ENCODE peak calls at places on chromosomes 12 and 14, in eight cellular contexts. Y is iris pigment epithelial cell, G is epithelial cell of esophagus, B is NCI-H2081, C is foreskin melanocyte, A is iPS DF 6.9, T is frontal cortex, R is GM23338. O is an unnamed sample.

GRCh38 chr12:118866346-118866745 is 115.0 kb upstream of the SRRM4 start:
- DNase-seq in R (peak), C (no peak), B (no peak), T (no peak), Y (no peak), A (no peak), G (peak), O (peak)

GRCh38 chr14:69648480-69649414 is 37.4 kb downstream of the SUSD6 start:
- DNase-seq in T (no peak), A (no peak), Y (peak), G (peak), B (peak), R (no peak), C (no peak), O (no peak)

GRCh38 chr12:55727643-55728184 is 1.1 kb downstream of the CD63 start:
- DNase-seq in B (no peak), R (peak), A (no peak), Y (peak), T (no peak), C (peak), G (no peak), O (peak)

GRCh38 chr12:27434673-27435565 is 11.6 kb upstream of the SMCO2 start:
- DNase-seq in T (no peak), G (no peak), A (no peak), Y (peak), R (peak), B (no peak), C (no peak), O (peak)

GRCh38 chr12:101570022-101570421 is 24.7 kb upstream of the MYBPC1 start:
- DNase-seq in C (peak), A (no peak), T (peak), R (peak), B (peak), G (peak), Y (peak), O (peak)

GRCh38 chr12:58268080-58268479 is 326.7 kb downstream of the ATP23 start:
- DNase-seq in G (no peak), T (no peak), B (no peak), Y (peak), C (no peak), A (no peak), R (no peak), O (no peak)

GRCh38 chr12:11981174-11981733 is 89.5 kb upstream of the BCL2L14 start:
- DNase-seq in T (no peak), A (no peak), B (no peak), R (no peak), G (peak), C (no peak), Y (no peak), O (no peak)

GRCh38 chr12:105864916-105865315 is 273.8 kb downstream of the NUAK1 start:
- DNase-seq in T (no peak), R (no peak), B (no peak), Y (no peak), C (no peak), A (no peak), G (no peak), O (no peak)

GRCh38 chr14:74599201-74599809 is 12.7 kb downstream of the LTBP2 start:
- DNase-seq in T (no peak), A (no peak), C (no peak), Y (peak), G (no peak), B (no peak), R (no peak), O (no peak)

GRCh38 chr14:100372357-100373048 is 49.4 kb downstream of the SLC25A47 start:
- DNase-seq in T (no peak), G (no peak), R (no peak), B (no peak), A (no peak), C (no peak), Y (no peak), O (no peak)

GRCh38 chr12:49342914-49343731 is 3.6 kb upstream of the DNAJC22 start:
- DNase-seq in T (peak), A (no peak), Y (no peak), B (no peak), C (no peak), G (peak), R (peak), O (no peak)

GRCh38 chr14:91252901-91253794 is 8.6 kb upstream of the GPR68 start:
- DNase-seq in C (no peak), B (peak), Y (no peak), R (peak), G (no peak), T (peak), A (no peak), O (peak)

GRCh38 chr14:101110729-101111619 is 207.5 kb upstream of the RTL1 start:
- DNase-seq in B (no peak), C (no peak), T (no peak), A (no peak), G (no peak), R (no peak), Y (no peak), O (no peak)

GRCh38 chr12:111242190-111242589 is 126.7 kb downstream of the PHETA1 start:
- DNase-seq in T (no peak), A (no peak), G (peak), C (no peak), Y (no peak), R (no peak), B (no peak), O (no peak)

GRCh38 chr12:11701398-11701797 is 51.9 kb downstream of the ETV6 start:
- DNase-seq in B (no peak), T (no peak), A (no peak), G (no peak), R (no peak), C (no peak), Y (no peak), O (no peak)

GRCh38 chr12:99389751-99390150 is 257.8 kb upstream of the GARIN6 start:
- DNase-seq in Y (no peak), B (no peak), R (no peak), G (no peak), T (no peak), A (no peak), C (no peak), O (no peak)

GRCh38 chr12:62813031-62813829 is 121.7 kb downstream of the PPM1H start:
- DNase-seq in C (peak), A (peak), B (no peak), R (peak), Y (peak), G (peak), T (no peak), O (peak)

GRCh38 chr12:89319606-89320005 is 32.7 kb downstream of the DUSP6 start:
- DNase-seq in Y (no peak), C (no peak), G (no peak), A (no peak), T (no peak), R (no peak), B (no peak), O (no peak)

GRCh38 chr14:51680031-51680430 is 28.3 kb downstream of the FRMD6 start:
- DNase-seq in C (no peak), Y (no peak), B (no peak), R (peak), A (no peak), G (no peak), T (no peak), O (no peak)

GRCh38 chr12:125081427-125081826 is 16.2 kb downstream of the AACS start:
- DNase-seq in Y (no peak), T (no peak), B (peak), A (no peak), G (no peak), C (no peak), R (no peak), O (no peak)

GRCh38 chr12:104596128-104596799 is 139.5 kb downstream of the CHST11 start:
- DNase-seq in R (no peak), Y (peak), B (no peak), T (no peak), A (no peak), G (peak), C (no peak), O (no peak)

GRCh38 chr14:54659365-54659764 is 92.4 kb downstream of the SAMD4A start:
- DNase-seq in R (no peak), C (no peak), A (no peak), G (peak), Y (no peak), T (no peak), B (no peak), O (no peak)

GRCh38 chr12:1916396-1917171 is 1.9 kb downstream of the CACNA2D4 start:
- DNase-seq in T (no peak), Y (no peak), R (no peak), G (no peak), A (no peak), C (no peak), B (peak), O (no peak)

GRCh38 chr12:22126758-22127157 is 80.7 kb downstream of the CMAS start:
- DNase-seq in A (no peak), G (peak), B (no peak), C (no peak), R (no peak), Y (no peak), T (no peak), O (no peak)

GRCh38 chr14:49861581-49861922 is 9.0 kb upstream of the NEMF start:
- DNase-seq in T (no peak), A (no peak), B (peak), R (peak), C (peak), G (peak), Y (peak), O (no peak)

GRCh38 chr12:121417847-121418246 is 17.9 kb downstream of the RNF34 start:
- DNase-seq in R (no peak), C (no peak), B (no peak), G (no peak), T (no peak), Y (no peak), A (no peak), O (no peak)

GRCh38 chr12:42946776-42947435 is 357.4 kb upstream of the PRICKLE1 start:
- DNase-seq in G (peak), R (no peak), T (no peak), C (no peak), B (peak), A (no peak), Y (no peak), O (no peak)

GRCh38 chr12:42759622-42760273 is 170.2 kb upstream of the PRICKLE1 start:
- DNase-seq in G (peak), Y (peak), T (no peak), R (no peak), B (no peak), A (no peak), C (no peak), O (no peak)

GRCh38 chr12:108510836-108511235 is 4.2 kb upstream of the FICD start:
- DNase-seq in T (no peak), R (no peak), A (no peak), G (no peak), C (no peak), B (no peak), Y (no peak), O (no peak)

GRCh38 chr14:104016873-104017650 is 68.4 kb upstream of the ASPG start:
- DNase-seq in R (no peak), A (no peak), G (peak), T (no peak), B (no peak), C (no peak), Y (no peak), O (no peak)

GRCh38 chr12:65442418-65442817 is 163.9 kb downstream of the MSRB3 start:
- DNase-seq in B (no peak), Y (no peak), G (no peak), T (no peak), C (no peak), A (no peak), R (no peak), O (no peak)

GRCh38 chr12:497501-498160 is 37.9 kb downstream of the B4GALNT3 start:
- DNase-seq in C (no peak), B (peak), R (no peak), A (no peak), Y (no peak), G (peak), T (no peak), O (no peak)

GRCh38 chr12:118064608-118065007 is 3.6 kb upstream of the WSB2 start:
- DNase-seq in T (no peak), C (no peak), G (no peak), Y (no peak), R (peak), B (no peak), A (peak), O (no peak)

GRCh38 chr14:96060161-96060933 is 21.2 kb downstream of the C14orf132 start:
- DNase-seq in G (no peak), Y (no peak), A (no peak), T (no peak), R (no peak), B (no peak), C (no peak), O (no peak)

GRCh38 chr12:53575502-53576264 is 50.5 kb downstream of the ATF7 start:
- DNase-seq in G (peak), A (no peak), B (no peak), Y (peak), T (no peak), R (no peak), C (no peak), O (no peak)

GRCh38 chr14:91331761-91332447 is 85.7 kb downstream of the CCDC88C start:
- DNase-seq in A (no peak), T (no peak), G (no peak), B (no peak), R (no peak), C (no peak), Y (no peak), O (no peak)

GRCh38 chr12:32063796-32064195 is 42.9 kb upstream of the BICD1 start:
- DNase-seq in A (no peak), B (no peak), T (no peak), Y (no peak), G (no peak), R (no peak), C (no peak), O (no peak)

GRCh38 chr14:99579903-99580570 is 24.0 kb downstream of the CCDC85C start:
- DNase-seq in A (no peak), R (peak), C (no peak), Y (peak), B (no peak), T (no peak), G (peak), O (peak)

GRCh38 chr14:90495357-90496276 is 98.8 kb downstream of the CALM1 start:
- DNase-seq in R (peak), C (peak), G (peak), T (peak), Y (peak), A (peak), B (no peak), O (peak)

O was measured in T47D.